ENCODE peak calls at places on chromosome 18, in five cellular contexts. W, D, E, O and R are unnamed samples.

GRCh38 chr18:7366597-7366996 is 135.7 kb downstream of the LRRC30 start:
- DNase-seq in W (no peak), D (peak), E (no peak), O (no peak), R (no peak)

GRCh38 chr18:46315187-46315586 is 211.0 kb downstream of the HAUS1 start:
- DNase-seq in W (no peak), D (no peak), E (no peak), O (no peak), R (no peak)

GRCh38 chr18:51463483-51464136 is 266.1 kb upstream of the MEX3C start:
- DNase-seq in W (no peak), D (no peak), E (no peak), O (no peak), R (no peak)

GRCh38 chr18:48833701-48834394 is 116.9 kb downstream of the SMAD7 start:
- DNase-seq in W (no peak), D (peak), E (no peak), O (peak), R (no peak)

GRCh38 chr18:57444301-57444759 is 9.2 kb downstream of the ONECUT2 start:
- DNase-seq in W (no peak), D (no peak), E (no peak), O (no peak), R (no peak)

GRCh38 chr18:40824291-40824690 is 1130.7 kb upstream of the PIK3C3 start:
- DNase-seq in W (no peak), D (no peak), E (no peak), O (no peak), R (no peak)

GRCh38 chr18:76518543-76519155 is 23.6 kb upstream of the ZNF516 start:
- DNase-seq in W (peak), D (peak), E (no peak), O (no peak), R (peak)

GRCh38 chr18:21215480-21215879 is 26.6 kb upstream of the GREB1L start:
- DNase-seq in W (no peak), D (no peak), E (no peak), O (no peak), R (no peak)

GRCh38 chr18:74444104-74444503 is 13.0 kb downstream of the DIPK1C start:
- DNase-seq in W (no peak), D (no peak), E (no peak), O (no peak), R (no peak)

GRCh38 chr18:24112874-24113615 is 25.8 kb upstream of the CABYR start:
- DNase-seq in W (peak), D (no peak), E (no peak), O (no peak), R (no peak)

GRCh38 chr18:24791736-24792135 is 331.3 kb downstream of the HRH4 start:
- DNase-seq in W (no peak), D (no peak), E (no peak), O (no peak), R (no peak)

GRCh38 chr18:12282436-12283039 is 25.5 kb upstream of the TUBB6 start:
- DNase-seq in W (no peak), D (no peak), E (no peak), O (no peak), R (no peak)

GRCh38 chr18:49677762-49678398 is 116.0 kb downstream of the LIPG start:
- DNase-seq in W (no peak), D (no peak), E (no peak), O (no peak), R (peak)

GRCh38 chr18:70468861-70469570 is 180.2 kb downstream of the SOCS6 start:
- DNase-seq in W (no peak), D (no peak), E (no peak), O (no peak), R (no peak)

GRCh38 chr18:28063181-28063790 is 113.6 kb downstream of the CDH2 start:
- DNase-seq in W (no peak), D (no peak), E (no peak), O (no peak), R (no peak)

GRCh38 chr18:5214583-5215351 is 17.7 kb upstream of the AKAIN1 start:
- DNase-seq in W (no peak), D (no peak), E (no peak), O (no peak), R (no peak)

GRCh38 chr18:77086656-77087390 is 45.8 kb downstream of the MBP start:
- DNase-seq in W (no peak), D (no peak), E (no peak), O (no peak), R (no peak)

GRCh38 chr18:9455718-9456511 is 19.4 kb upstream of the RALBP1 start:
- DNase-seq in W (no peak), D (no peak), E (no peak), O (no peak), R (no peak)

GRCh38 chr18:56575819-56576663 is 62.4 kb downstream of the TXNL1 start:
- DNase-seq in W (no peak), D (no peak), E (no peak), O (no peak), R (peak)

GRCh38 chr18:44741070-44741469 is 60.4 kb downstream of the SETBP1 start:
- DNase-seq in W (no peak), D (no peak), E (no peak), O (no peak), R (no peak)

GRCh38 chr18:49812321-49813070 is 837 bp downstream of the ACAA2 start:
- DNase-seq in W (no peak), D (no peak), E (no peak), O (no peak), R (no peak)

GRCh38 chr18:59864446-59864764 is 35.4 kb upstream of the PMAIP1 start:
- DNase-seq in W (no peak), D (no peak), E (no peak), O (no peak), R (no peak)
- TF ChIP-seq CTCF in W (no peak), D (no peak), E (no peak), O (no peak), R (no peak)

GRCh38 chr18:63741769-63742168 is 33.4 kb upstream of the SERPINB7 start:
- DNase-seq in W (no peak), D (no peak), E (no peak), O (no peak), R (no peak)
- TF ChIP-seq CTCF in W (no peak), D (no peak), E (no peak), O (no peak), R (peak)

DNA sequence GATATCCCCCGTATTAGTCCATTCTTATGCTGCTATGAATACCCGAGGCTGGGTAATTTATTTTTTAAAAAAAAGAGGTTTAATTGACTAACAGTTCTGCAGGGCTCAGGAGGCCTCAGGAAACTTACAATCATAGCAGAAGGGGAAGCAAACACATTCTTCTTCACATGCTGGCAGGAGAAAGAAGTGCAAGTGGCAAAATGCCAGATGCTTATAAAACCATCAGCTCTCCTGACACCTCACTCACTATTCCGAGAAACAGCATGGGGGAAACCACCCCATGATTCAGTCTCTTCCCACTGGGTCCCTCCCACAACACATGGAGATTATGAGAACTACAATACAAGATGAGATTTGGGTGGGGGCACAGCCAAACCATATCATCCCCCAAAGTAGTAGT is 2148.5 kb upstream of the PIK3C3 start:
- DNase-seq in W (no peak), D (no peak), E (no peak), O (no peak), R (no peak)
- TF ChIP-seq CTCF in W (no peak), D (no peak), E (no peak), O (no peak), R (no peak)

GRCh38 chr18:3885209-3885792 is 435.3 kb downstream of the TGIF1 start:
- DNase-seq in W (no peak), D (no peak), E (no peak), O (no peak), R (no peak)
- TF ChIP-seq CTCF in W (peak), D (peak), E (no peak), O (peak), R (peak)